ENCODE peak calls at places on chromosomes 7 and 10, in eight cellular contexts. A is MM.1S, Q is GM23338, M is OCI-LY7, T is neural progenitor cell, Y is PC-3, C is GM23248, K is PC-9. I is an unnamed sample.

GRCh38 chr7:27171636-27172387 is 2.3 kb downstream of the HOXA10 start:
- DNase-seq in A (no peak), Q (peak), M (no peak), T (peak), Y (no peak), C (peak), K (no peak), I (no peak)

GRCh38 chr7:80440908-80441307 is 71.0 kb downstream of the GNAT3 start:
- DNase-seq in A (no peak), Q (no peak), M (no peak), T (no peak), Y (peak), C (peak), K (no peak), I (peak)

GRCh38 chr7:135208417-135208793 is 2.9 kb downstream of the WDR91 start:
- DNase-seq in A (no peak), Q (no peak), M (no peak), T (no peak), Y (no peak), C (no peak), K (no peak), I (peak)

GRCh38 chr7:159198016-159198724 is 53.5 kb upstream of the VIPR2 start:
- DNase-seq in A (no peak), Q (no peak), M (no peak), T (no peak), Y (no peak), C (no peak), K (no peak), I (no peak)

GRCh38 chr10:119479532-119479931 is 63.0 kb downstream of the RGS10 start:
- DNase-seq in A (no peak), Q (peak), M (no peak), T (peak), Y (no peak), C (no peak), K (no peak), I (no peak)

GRCh38 chr10:109504401-109504800 is 418.9 kb downstream of the XPNPEP1 start:
- DNase-seq in A (no peak), Q (no peak), M (no peak), T (no peak), Y (peak), C (peak), K (no peak), I (peak)

GRCh38 chr10:124174673-124175645 is 81.6 kb upstream of the CHST15 start:
- DNase-seq in A (no peak), Q (no peak), M (no peak), T (no peak), Y (no peak), C (no peak), K (no peak), I (peak)

GRCh38 chr10:103717341-103718246 is 137.8 kb downstream of the SH3PXD2A start:
- DNase-seq in A (no peak), Q (peak), M (no peak), T (no peak), Y (no peak), C (no peak), K (no peak), I (no peak)

GRCh38 chr7:141697211-141697871 is 4.6 kb downstream of the DENND11 start:
- DNase-seq in A (no peak), Q (no peak), M (no peak), T (no peak), Y (peak), C (peak), K (peak), I (peak)

GRCh38 chr7:106073701-106074100 is 38.4 kb downstream of the SYPL1 start:
- DNase-seq in A (no peak), Q (no peak), M (no peak), T (no peak), Y (no peak), C (no peak), K (no peak), I (no peak)

GRCh38 chr7:20199015-20199737 is 18.0 kb downstream of the MACC1 start:
- DNase-seq in A (peak), Q (no peak), M (peak), T (no peak), Y (peak), C (peak), K (peak), I (peak)

GRCh38 chr10:15780353-15781135 is 60.8 kb upstream of the ITGA8 start:
- DNase-seq in A (no peak), Q (no peak), M (no peak), T (no peak), Y (peak), C (peak), K (no peak), I (peak)

GRCh38 chr7:106774768-106775551 is 90.1 kb upstream of the PIK3CG start:
- DNase-seq in A (no peak), Q (peak), M (no peak), T (no peak), Y (peak), C (peak), K (no peak), I (peak)

GRCh38 chr10:45224219-45224841 is 91.1 kb downstream of the OR13A1 start:
- DNase-seq in A (no peak), Q (no peak), M (no peak), T (no peak), Y (no peak), C (no peak), K (no peak), I (no peak)

GRCh38 chr10:21334891-21335696 is 190.4 kb downstream of the SKIDA1 start:
- DNase-seq in A (no peak), Q (no peak), M (no peak), T (no peak), Y (peak), C (peak), K (peak), I (peak)

GRCh38 chr7:135678612-135679575 is 16.6 kb downstream of the STMP1 start:
- DNase-seq in A (no peak), Q (no peak), M (no peak), T (no peak), Y (peak), C (peak), K (peak), I (peak)

GRCh38 chr10:36681751-36682633 is 443.4 kb upstream of the ANKRD30A start:
- DNase-seq in A (no peak), Q (peak), M (no peak), T (no peak), Y (peak), C (no peak), K (no peak), I (peak)

GRCh38 chr10:36766921-36767320 is 358.5 kb upstream of the ANKRD30A start:
- DNase-seq in A (no peak), Q (no peak), M (no peak), T (peak), Y (no peak), C (no peak), K (no peak), I (no peak)

GRCh38 chr10:34739915-34740314 is 75.2 kb downstream of the PARD3 start:
- DNase-seq in A (peak), Q (peak), M (no peak), T (peak), Y (no peak), C (peak), K (no peak), I (peak)

GRCh38 chr7:38463277-38464224 is 167.6 kb downstream of the AMPH start:
- DNase-seq in A (peak), Q (no peak), M (no peak), T (no peak), Y (peak), C (peak), K (no peak), I (peak)

GRCh38 chr7:81583882-81584533 is 185.8 kb downstream of the HGF start:
- DNase-seq in A (no peak), Q (no peak), M (no peak), T (no peak), Y (no peak), C (peak), K (no peak), I (peak)

GRCh38 chr10:22427890-22428571 is 82.7 kb downstream of the SPAG6 start:
- DNase-seq in A (no peak), Q (no peak), M (no peak), T (no peak), Y (peak), C (peak), K (peak), I (peak)

GRCh38 chr10:130430852-130431704 is 294.9 kb downstream of the GLRX3 start:
- DNase-seq in A (no peak), Q (no peak), M (no peak), T (no peak), Y (no peak), C (no peak), K (no peak), I (no peak)

GRCh38 chr10:101138788-101139420 is 7.8 kb downstream of the TLX1 start:
- DNase-seq in A (no peak), Q (no peak), M (no peak), T (no peak), Y (no peak), C (no peak), K (no peak), I (no peak)

GRCh38 chr10:101694056-101694673 is 805 bp downstream of the FBXW4 start:
- DNase-seq in A (peak), Q (peak), M (peak), T (peak), Y (peak), C (peak), K (no peak), I (peak)

GRCh38 chr7:108014747-108015682 is 12.1 kb upstream of the LAMB1 start:
- DNase-seq in A (no peak), Q (no peak), M (no peak), T (no peak), Y (peak), C (peak), K (no peak), I (peak)

GRCh38 chr7:80307251-80307856 is 172.7 kb downstream of the GNAI1 start:
- DNase-seq in A (no peak), Q (no peak), M (no peak), T (no peak), Y (peak), C (peak), K (peak), I (peak)

GRCh38 chr10:30186371-30186875 is 127.0 kb upstream of the JCAD start:
- DNase-seq in A (peak), Q (peak), M (no peak), T (peak), Y (no peak), C (peak), K (peak), I (peak)

GRCh38 chr10:22308390-22308789 is 7.8 kb upstream of the COMMD3 start:
- DNase-seq in A (no peak), Q (no peak), M (no peak), T (no peak), Y (peak), C (peak), K (peak), I (no peak)

GRCh38 chr10:63633677-63634487 is 112.7 kb downstream of the REEP3 start:
- DNase-seq in A (no peak), Q (peak), M (peak), T (peak), Y (peak), C (peak), K (peak), I (peak)

GRCh38 chr10:132807621-132808049 is 21.7 kb upstream of the NKX6-2 start:
- DNase-seq in A (no peak), Q (no peak), M (no peak), T (no peak), Y (no peak), C (no peak), K (no peak), I (no peak)

GRCh38 chr10:104253576-104254410 is 899 bp upstream of the GSTO1 start:
- DNase-seq in A (no peak), Q (peak), M (no peak), T (no peak), Y (no peak), C (peak), K (no peak), I (peak)

GRCh38 chr10:23402856-23403255 is 36.0 kb upstream of the OTUD1 start:
- DNase-seq in A (no peak), Q (no peak), M (no peak), T (no peak), Y (no peak), C (no peak), K (no peak), I (no peak)

GRCh38 chr10:108783897-108784296 is 1139.4 kb downstream of the XPNPEP1 start:
- DNase-seq in A (peak), Q (peak), M (peak), T (peak), Y (peak), C (peak), K (peak), I (peak)

GRCh38 chr10:113412161-113412560 is 140.7 kb upstream of the HABP2 start:
- DNase-seq in A (no peak), Q (no peak), M (no peak), T (no peak), Y (no peak), C (peak), K (no peak), I (no peak)

GRCh38 chr10:88395677-88396076 is 187.4 kb downstream of the RNLS start:
- DNase-seq in A (no peak), Q (no peak), M (peak), T (no peak), Y (no peak), C (peak), K (no peak), I (peak)

GRCh38 chr10:46299531-46300366 is 13.0 kb downstream of the ANTXRL start:
- DNase-seq in A (no peak), Q (no peak), M (peak), T (peak), Y (no peak), C (no peak), K (no peak), I (no peak)

DNA sequence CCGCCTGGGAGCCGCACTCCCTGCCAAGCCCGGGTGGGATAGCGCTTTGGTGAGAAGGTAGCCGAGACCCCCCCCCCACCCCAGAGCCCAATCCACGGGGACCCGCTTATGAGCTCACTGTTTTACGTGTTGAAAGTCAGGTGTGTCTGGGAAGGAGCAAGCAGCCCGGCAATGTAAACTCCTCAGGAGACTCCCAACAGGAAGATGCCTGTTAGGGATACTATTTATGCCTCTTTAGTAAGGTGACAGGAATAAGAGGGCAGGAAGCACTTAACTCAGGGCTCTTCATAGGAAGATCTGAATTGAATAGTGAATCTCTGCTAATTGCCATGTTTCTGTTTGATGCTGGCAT is 367 bp upstream of the ARHGAP22 start:
- DNase-seq in A (no peak), Q (no peak), M (no peak), T (no peak), Y (peak), C (peak), K (no peak), I (no peak)
- H3K27ac ChIP-seq in A (no peak), Q (no peak), M (no peak), T (no peak), Y (no peak), C (peak), K (no peak), I (peak)

GRCh38 chr7:94142281-94142680 is 138.1 kb upstream of the BET1 start:
- DNase-seq in A (no peak), Q (no peak), M (no peak), T (no peak), Y (no peak), C (no peak), K (no peak), I (no peak)
- H2AFZ ChIP-seq in A (no peak), Q (peak), M (no peak), T (no peak), Y (no peak), C (no peak), K (no peak), I (no peak)

DNA sequence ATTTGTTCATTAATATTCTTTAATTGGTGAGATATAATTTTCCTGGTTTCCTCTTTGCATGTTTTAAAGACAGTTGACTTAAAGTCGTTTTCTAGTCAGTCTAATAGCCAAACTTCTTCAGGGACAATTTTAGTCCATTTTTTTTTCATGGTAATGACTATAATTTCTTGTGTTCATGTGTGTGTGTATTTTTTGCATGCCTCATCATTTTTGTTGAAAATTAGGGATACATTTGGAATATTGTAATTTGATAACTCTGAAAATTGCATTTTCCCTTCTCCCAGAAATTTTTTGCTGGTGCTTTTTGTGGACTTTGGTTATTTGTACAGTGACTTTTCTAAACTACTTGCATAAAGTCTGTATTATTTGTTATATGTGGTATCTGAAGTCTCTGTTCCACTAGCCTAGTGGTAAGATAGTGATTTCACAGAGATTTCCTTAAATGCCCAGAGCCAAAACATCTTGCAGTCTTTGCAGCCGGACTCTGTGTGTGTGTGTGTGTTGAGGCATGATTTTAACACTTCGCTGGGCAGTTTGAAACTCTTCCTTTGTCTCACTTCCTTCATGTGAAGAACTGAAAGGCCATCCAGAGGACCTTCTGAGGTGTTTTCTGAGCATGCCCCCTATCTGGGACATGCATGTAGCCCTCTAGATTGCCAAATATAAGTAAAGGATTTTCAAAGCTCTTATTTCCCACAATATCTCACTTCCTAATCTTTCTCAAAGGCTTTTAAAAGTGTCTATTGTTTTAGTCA is 40.9 kb upstream of the ZNF365 start:
- DNase-seq in A (no peak), Q (no peak), M (no peak), T (no peak), Y (no peak), C (no peak), K (no peak), I (no peak)
- H3K4me3 ChIP-seq in A (no peak), Q (no peak), M (no peak), T (no peak), Y (no peak), C (no peak), K (no peak), I (no peak)

DNA sequence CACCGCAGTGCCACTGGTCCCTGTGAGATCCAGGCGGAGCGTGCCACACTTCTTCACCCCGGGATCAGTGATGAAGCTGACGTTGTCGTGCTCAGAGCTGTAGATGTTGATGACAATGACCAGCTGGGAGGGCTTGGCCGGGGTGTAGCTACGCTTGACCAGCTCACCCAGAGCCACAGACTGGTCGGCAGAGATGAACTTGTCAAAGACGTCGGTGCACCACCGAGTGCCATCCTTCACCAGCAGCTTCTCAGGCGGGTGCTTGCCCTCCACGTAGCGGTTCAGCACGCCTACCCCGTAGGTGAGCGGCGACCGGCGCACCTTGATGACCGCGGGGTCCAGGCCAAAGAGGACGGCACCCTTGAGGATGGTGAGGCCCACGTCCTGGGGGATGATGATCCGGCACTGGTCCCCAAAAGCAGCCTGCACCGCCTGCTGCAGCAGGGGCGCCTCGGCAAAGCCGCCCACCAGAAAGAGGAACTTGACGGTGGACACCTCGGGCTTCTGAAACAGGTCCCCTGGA is 54.2 kb downstream of the PNLIPRP2 start:
- DNase-seq in A (no peak), Q (no peak), M (no peak), T (no peak), Y (no peak), C (no peak), K (no peak), I (no peak)
- H3K27ac ChIP-seq in A (no peak), Q (no peak), M (no peak), T (no peak), Y (no peak), C (no peak), K (no peak), I (no peak)